ENCODE peak calls at places on chromosomes 4 and X, in five cellular contexts. One of them, this sample, is unnamed.

GRCh38 chr4:3387943-3388348 is 53.8 kb upstream of the HGFAC start:
- DNase-seq in COR-L47: no peak
- DNase-seq in germinal center: peak; percentile 40
- DNase-seq in activated gamma-delta T cell treated with Interleukin-2 at 50 U/mL for 16 hours: no peak
- DNase-seq in NT2/D1: no peak
- DNase-seq in this sample: peak; percentile 42

GRCh38 chr4:72786401-72786990 is 217.5 kb upstream of the ADAMTS3 start:
- DNase-seq in COR-L47: no peak
- DNase-seq in germinal center: no peak
- DNase-seq in activated gamma-delta T cell treated with Interleukin-2 at 50 U/mL for 16 hours: no peak
- DNase-seq in NT2/D1: no peak
- DNase-seq in this sample: no peak

GRCh38 chr4:123349401-123350190 is 47.0 kb upstream of the SPRY1 start:
- DNase-seq in COR-L47: no peak
- DNase-seq in germinal center: no peak
- DNase-seq in activated gamma-delta T cell treated with Interleukin-2 at 50 U/mL for 16 hours: no peak
- DNase-seq in NT2/D1: no peak
- DNase-seq in this sample: no peak

GRCh38 chr4:138875886-138876608 is 139.5 kb upstream of the NOCT start:
- DNase-seq in COR-L47: no peak
- DNase-seq in germinal center: no peak
- DNase-seq in activated gamma-delta T cell treated with Interleukin-2 at 50 U/mL for 16 hours: no peak
- DNase-seq in NT2/D1: peak; percentile 15
- DNase-seq in this sample: no peak

GRCh38 chr4:94757192-94758140 is at the start of gene BMPR1B:
- DNase-seq in COR-L47: peak; percentile 19
- DNase-seq in germinal center: no peak
- DNase-seq in activated gamma-delta T cell treated with Interleukin-2 at 50 U/mL for 16 hours: no peak
- DNase-seq in NT2/D1: no peak
- DNase-seq in this sample: no peak

GRCh38 chr4:16140520-16141249 is 56.9 kb upstream of the PROM1 start:
- DNase-seq in COR-L47: no peak
- DNase-seq in germinal center: no peak
- DNase-seq in activated gamma-delta T cell treated with Interleukin-2 at 50 U/mL for 16 hours: no peak
- DNase-seq in NT2/D1: no peak
- DNase-seq in this sample: no peak

GRCh38 chrX:17377795-17378194 is 2.8 kb downstream of the NHS start:
- DNase-seq in COR-L47: no peak
- DNase-seq in germinal center: no peak
- DNase-seq in activated gamma-delta T cell treated with Interleukin-2 at 50 U/mL for 16 hours: no peak
- DNase-seq in NT2/D1: no peak
- DNase-seq in this sample: no peak

GRCh38 chrX:133297284-133297683 is 79.1 kb upstream of the TFDP3 start:
- DNase-seq in COR-L47: no peak
- DNase-seq in germinal center: no peak
- DNase-seq in activated gamma-delta T cell treated with Interleukin-2 at 50 U/mL for 16 hours: no peak
- DNase-seq in NT2/D1: no peak
- DNase-seq in this sample: no peak

GRCh38 chr4:7598939-7599790 is 164.4 kb upstream of the PSAPL1 start:
- DNase-seq in COR-L47: no peak
- DNase-seq in germinal center: no peak
- DNase-seq in activated gamma-delta T cell treated with Interleukin-2 at 50 U/mL for 16 hours: no peak
- DNase-seq in NT2/D1: no peak
- DNase-seq in this sample: no peak

GRCh38 chr4:1325681-1326635 is 21.1 kb upstream of the UVSSA start:
- DNase-seq in COR-L47: no peak
- DNase-seq in germinal center: no peak
- DNase-seq in activated gamma-delta T cell treated with Interleukin-2 at 50 U/mL for 16 hours: no peak
- DNase-seq in NT2/D1: no peak
- DNase-seq in this sample: no peak

GRCh38 chr4:37431417-37431743 is 186.8 kb downstream of the NWD2 start:
- DNase-seq in COR-L47: no peak
- DNase-seq in germinal center: no peak
- DNase-seq in activated gamma-delta T cell treated with Interleukin-2 at 50 U/mL for 16 hours: no peak
- DNase-seq in NT2/D1: no peak
- DNase-seq in this sample: no peak

GRCh38 chr4:76896731-76897521 is 1.0 kb downstream of the SOWAHB start:
- DNase-seq in COR-L47: peak; percentile 67
- DNase-seq in germinal center: peak; percentile 29
- DNase-seq in activated gamma-delta T cell treated with Interleukin-2 at 50 U/mL for 16 hours: peak; percentile 10
- DNase-seq in NT2/D1: no peak
- DNase-seq in this sample: peak; percentile 14

GRCh38 chrX:72130762-72131231 is 918 bp downstream of the RTL5 start:
- DNase-seq in COR-L47: no peak
- DNase-seq in germinal center: no peak
- DNase-seq in activated gamma-delta T cell treated with Interleukin-2 at 50 U/mL for 16 hours: no peak
- DNase-seq in NT2/D1: no peak
- DNase-seq in this sample: no peak

GRCh38 chr4:146255874-146256273 is 41.5 kb downstream of the REELD1 start:
- DNase-seq in COR-L47: no peak
- DNase-seq in germinal center: no peak
- DNase-seq in activated gamma-delta T cell treated with Interleukin-2 at 50 U/mL for 16 hours: no peak
- DNase-seq in NT2/D1: no peak
- DNase-seq in this sample: no peak

GRCh38 chr4:142405021-142405991 is 440.8 kb downstream of the INPP4B start:
- DNase-seq in COR-L47: no peak
- DNase-seq in germinal center: no peak
- DNase-seq in activated gamma-delta T cell treated with Interleukin-2 at 50 U/mL for 16 hours: peak; percentile 31
- DNase-seq in NT2/D1: no peak
- DNase-seq in this sample: no peak

GRCh38 chr4:4647041-4647440 is 105.2 kb upstream of the STX18 start:
- DNase-seq in COR-L47: no peak
- DNase-seq in germinal center: no peak
- DNase-seq in activated gamma-delta T cell treated with Interleukin-2 at 50 U/mL for 16 hours: no peak
- DNase-seq in NT2/D1: no peak
- DNase-seq in this sample: no peak

GRCh38 chrX:148865237-148865636 is 364.8 kb downstream of the AFF2 start:
- DNase-seq in COR-L47: no peak
- DNase-seq in germinal center: no peak
- DNase-seq in activated gamma-delta T cell treated with Interleukin-2 at 50 U/mL for 16 hours: no peak
- DNase-seq in NT2/D1: no peak
- DNase-seq in this sample: no peak

GRCh38 chrX:40931921-40932320 is 153.3 kb upstream of the USP9X start:
- DNase-seq in COR-L47: no peak
- DNase-seq in germinal center: no peak
- DNase-seq in activated gamma-delta T cell treated with Interleukin-2 at 50 U/mL for 16 hours: no peak
- DNase-seq in NT2/D1: no peak
- DNase-seq in this sample: no peak

GRCh38 chrX:74351760-74352159 is 47.8 kb downstream of the ZCCHC13 start:
- DNase-seq in COR-L47: no peak
- DNase-seq in germinal center: no peak
- DNase-seq in activated gamma-delta T cell treated with Interleukin-2 at 50 U/mL for 16 hours: no peak
- DNase-seq in NT2/D1: no peak
- DNase-seq in this sample: no peak

GRCh38 chr4:6489962-6490361 is 17.5 kb upstream of the PPP2R2C start:
- DNase-seq in COR-L47: no peak
- DNase-seq in germinal center: no peak
- DNase-seq in activated gamma-delta T cell treated with Interleukin-2 at 50 U/mL for 16 hours: no peak
- DNase-seq in NT2/D1: no peak
- DNase-seq in this sample: no peak